ENCODE peak calls at places on chromosome 1, in seven cellular contexts. One of them, this sample, is unnamed.

GRCh38 chr1:108708726-108709660 is 3.7 kb upstream of the FNDC7 start:
- DNase-seq in aorta: peak
- DNase-seq in skeletal muscle cell: peak
- DNase-seq in endothelial cell: no peak
- DNase-seq in endodermal cell: peak
- DNase-seq in stimulated activated CD4-positive, alpha-beta T cell treated with anti-CD3 and anti-CD28 coated beads, TNF-alpha, amount 100 ng/mL, for 1 hour: peak
- DNase-seq in NCI-H2029: no peak
- DNase-seq in this sample: no peak

GRCh38 chr1:210674151-210674550 is 345.4 kb downstream of the HHAT start:
- DNase-seq in stimulated activated CD4-positive, alpha-beta T cell treated with anti-CD3 and anti-CD28 coated beads, TNF-alpha, amount 100 ng/mL, for 1 hour: no peak
- DNase-seq in endothelial cell: no peak
- DNase-seq in aorta: no peak
- DNase-seq in skeletal muscle cell: no peak
- DNase-seq in NCI-H2029: no peak
- DNase-seq in endodermal cell: no peak
- DNase-seq in this sample: no peak

GRCh38 chr1:143604887-143605286 is 366.9 kb downstream of the FAM72C start:
- DNase-seq in endothelial cell: no peak
- DNase-seq in skeletal muscle cell: no peak
- DNase-seq in aorta: no peak
- DNase-seq in NCI-H2029: no peak
- DNase-seq in endodermal cell: no peak
- DNase-seq in stimulated activated CD4-positive, alpha-beta T cell treated with anti-CD3 and anti-CD28 coated beads, TNF-alpha, amount 100 ng/mL, for 1 hour: no peak
- DNase-seq in this sample: no peak

GRCh38 chr1:176609556-176610408 is 146.8 kb downstream of the PAPPA2 start:
- DNase-seq in aorta: no peak
- DNase-seq in endothelial cell: no peak
- DNase-seq in skeletal muscle cell: peak
- DNase-seq in endodermal cell: peak
- DNase-seq in stimulated activated CD4-positive, alpha-beta T cell treated with anti-CD3 and anti-CD28 coated beads, TNF-alpha, amount 100 ng/mL, for 1 hour: no peak
- DNase-seq in NCI-H2029: no peak
- DNase-seq in this sample: no peak

GRCh38 chr1:205536759-205537361 is 32.4 kb downstream of the CDK18 start:
- DNase-seq in aorta: peak
- DNase-seq in endothelial cell: peak
- DNase-seq in endodermal cell: peak
- DNase-seq in skeletal muscle cell: no peak
- DNase-seq in NCI-H2029: no peak
- DNase-seq in stimulated activated CD4-positive, alpha-beta T cell treated with anti-CD3 and anti-CD28 coated beads, TNF-alpha, amount 100 ng/mL, for 1 hour: no peak
- DNase-seq in this sample: no peak

GRCh38 chr1:200099040-200099439 is 71.5 kb downstream of the NR5A2 start:
- DNase-seq in stimulated activated CD4-positive, alpha-beta T cell treated with anti-CD3 and anti-CD28 coated beads, TNF-alpha, amount 100 ng/mL, for 1 hour: no peak
- DNase-seq in endothelial cell: no peak
- DNase-seq in endodermal cell: no peak
- DNase-seq in NCI-H2029: no peak
- DNase-seq in skeletal muscle cell: no peak
- DNase-seq in aorta: no peak
- DNase-seq in this sample: no peak

GRCh38 chr1:111198836-111199235 is 1.6 kb downstream of the DENND2D start:
- DNase-seq in endodermal cell: no peak
- DNase-seq in aorta: no peak
- DNase-seq in endothelial cell: no peak
- DNase-seq in NCI-H2029: no peak
- DNase-seq in stimulated activated CD4-positive, alpha-beta T cell treated with anti-CD3 and anti-CD28 coated beads, TNF-alpha, amount 100 ng/mL, for 1 hour: no peak
- DNase-seq in skeletal muscle cell: no peak
- DNase-seq in this sample: no peak

GRCh38 chr1:184740344-184740743 is 14.3 kb downstream of the EDEM3 start:
- DNase-seq in NCI-H2029: no peak
- DNase-seq in endothelial cell: no peak
- DNase-seq in skeletal muscle cell: no peak
- DNase-seq in stimulated activated CD4-positive, alpha-beta T cell treated with anti-CD3 and anti-CD28 coated beads, TNF-alpha, amount 100 ng/mL, for 1 hour: no peak
- DNase-seq in endodermal cell: no peak
- DNase-seq in aorta: no peak
- DNase-seq in this sample: no peak

GRCh38 chr1:48761986-48762385 is 14.7 kb downstream of the BEND5 start:
- DNase-seq in skeletal muscle cell: peak
- DNase-seq in endothelial cell: no peak
- DNase-seq in stimulated activated CD4-positive, alpha-beta T cell treated with anti-CD3 and anti-CD28 coated beads, TNF-alpha, amount 100 ng/mL, for 1 hour: no peak
- DNase-seq in NCI-H2029: peak
- DNase-seq in endodermal cell: no peak
- DNase-seq in aorta: no peak
- DNase-seq in this sample: no peak

GRCh38 chr1:27455166-27455811 is 34.7 kb downstream of the WASF2 start:
- DNase-seq in NCI-H2029: no peak
- DNase-seq in stimulated activated CD4-positive, alpha-beta T cell treated with anti-CD3 and anti-CD28 coated beads, TNF-alpha, amount 100 ng/mL, for 1 hour: no peak
- DNase-seq in endothelial cell: no peak
- DNase-seq in skeletal muscle cell: no peak
- DNase-seq in endodermal cell: no peak
- DNase-seq in aorta: no peak
- DNase-seq in this sample: no peak

GRCh38 chr1:2564815-2565415 is 8.7 kb downstream of the TNFRSF14 start:
- DNase-seq in endothelial cell: no peak
- DNase-seq in endodermal cell: no peak
- DNase-seq in aorta: no peak
- DNase-seq in skeletal muscle cell: no peak
- DNase-seq in NCI-H2029: no peak
- DNase-seq in stimulated activated CD4-positive, alpha-beta T cell treated with anti-CD3 and anti-CD28 coated beads, TNF-alpha, amount 100 ng/mL, for 1 hour: no peak
- DNase-seq in this sample: no peak

GRCh38 chr1:15622707-15623373 is 5.6 kb downstream of the DDI2 start:
- DNase-seq in stimulated activated CD4-positive, alpha-beta T cell treated with anti-CD3 and anti-CD28 coated beads, TNF-alpha, amount 100 ng/mL, for 1 hour: no peak
- DNase-seq in NCI-H2029: no peak
- DNase-seq in skeletal muscle cell: no peak
- DNase-seq in endothelial cell: no peak
- DNase-seq in aorta: no peak
- DNase-seq in endodermal cell: no peak
- DNase-seq in this sample: no peak

GRCh38 chr1:81183157-81183952 is 617.4 kb upstream of the ADGRL2 start:
- DNase-seq in endothelial cell: no peak
- DNase-seq in stimulated activated CD4-positive, alpha-beta T cell treated with anti-CD3 and anti-CD28 coated beads, TNF-alpha, amount 100 ng/mL, for 1 hour: no peak
- DNase-seq in skeletal muscle cell: no peak
- DNase-seq in endodermal cell: no peak
- DNase-seq in NCI-H2029: no peak
- DNase-seq in aorta: no peak
- DNase-seq in this sample: no peak

GRCh38 chr1:54815086-54815876 is 14.2 kb upstream of the TTC22 start:
- DNase-seq in endothelial cell: no peak
- DNase-seq in stimulated activated CD4-positive, alpha-beta T cell treated with anti-CD3 and anti-CD28 coated beads, TNF-alpha, amount 100 ng/mL, for 1 hour: no peak
- DNase-seq in aorta: no peak
- DNase-seq in endodermal cell: no peak
- DNase-seq in NCI-H2029: no peak
- DNase-seq in skeletal muscle cell: no peak
- DNase-seq in this sample: no peak

GRCh38 chr1:192539450-192540132 is 36.0 kb upstream of the RGS1 start:
- DNase-seq in aorta: no peak
- DNase-seq in endothelial cell: peak
- DNase-seq in NCI-H2029: no peak
- DNase-seq in stimulated activated CD4-positive, alpha-beta T cell treated with anti-CD3 and anti-CD28 coated beads, TNF-alpha, amount 100 ng/mL, for 1 hour: no peak
- DNase-seq in endodermal cell: no peak
- DNase-seq in skeletal muscle cell: peak
- DNase-seq in this sample: no peak

GRCh38 chr1:47646676-47647075 is 208.8 kb downstream of the FOXD2 start:
- DNase-seq in aorta: no peak
- DNase-seq in stimulated activated CD4-positive, alpha-beta T cell treated with anti-CD3 and anti-CD28 coated beads, TNF-alpha, amount 100 ng/mL, for 1 hour: no peak
- DNase-seq in endothelial cell: no peak
- DNase-seq in NCI-H2029: no peak
- DNase-seq in endodermal cell: no peak
- DNase-seq in skeletal muscle cell: no peak
- DNase-seq in this sample: no peak

GRCh38 chr1:91608876-91609275 is 108.2 kb downstream of the CDC7 start:
- DNase-seq in skeletal muscle cell: peak
- DNase-seq in endodermal cell: no peak
- DNase-seq in endothelial cell: no peak
- DNase-seq in aorta: no peak
- DNase-seq in NCI-H2029: no peak
- DNase-seq in stimulated activated CD4-positive, alpha-beta T cell treated with anti-CD3 and anti-CD28 coated beads, TNF-alpha, amount 100 ng/mL, for 1 hour: no peak
- DNase-seq in this sample: no peak

GRCh38 chr1:153549741-153550397 is 811 bp upstream of the S100A3 start:
- DNase-seq in skeletal muscle cell: no peak
- DNase-seq in stimulated activated CD4-positive, alpha-beta T cell treated with anti-CD3 and anti-CD28 coated beads, TNF-alpha, amount 100 ng/mL, for 1 hour: no peak
- DNase-seq in NCI-H2029: no peak
- DNase-seq in aorta: peak
- DNase-seq in endothelial cell: no peak
- DNase-seq in endodermal cell: peak
- DNase-seq in this sample: no peak

GRCh38 chr1:201374376-201374775 is 3.1 kb downstream of the TNNT2 start:
- DNase-seq in skeletal muscle cell: no peak
- DNase-seq in endodermal cell: no peak
- DNase-seq in aorta: no peak
- DNase-seq in endothelial cell: no peak
- DNase-seq in stimulated activated CD4-positive, alpha-beta T cell treated with anti-CD3 and anti-CD28 coated beads, TNF-alpha, amount 100 ng/mL, for 1 hour: no peak
- DNase-seq in NCI-H2029: peak
- DNase-seq in this sample: no peak

GRCh38 chr1:167648252-167648849 is 18.3 kb downstream of the RCSD1 start:
- DNase-seq in endodermal cell: no peak
- DNase-seq in skeletal muscle cell: no peak
- DNase-seq in stimulated activated CD4-positive, alpha-beta T cell treated with anti-CD3 and anti-CD28 coated beads, TNF-alpha, amount 100 ng/mL, for 1 hour: no peak
- DNase-seq in aorta: no peak
- DNase-seq in NCI-H2029: no peak
- DNase-seq in endothelial cell: no peak
- DNase-seq in this sample: no peak

GRCh38 chr1:16248007-16248436 is 11.0 kb upstream of the CPLANE2 start:
- DNase-seq in stimulated activated CD4-positive, alpha-beta T cell treated with anti-CD3 and anti-CD28 coated beads, TNF-alpha, amount 100 ng/mL, for 1 hour: no peak
- DNase-seq in NCI-H2029: no peak
- DNase-seq in aorta: no peak
- DNase-seq in endothelial cell: no peak
- DNase-seq in skeletal muscle cell: no peak
- DNase-seq in endodermal cell: no peak
- DNase-seq in this sample: no peak

GRCh38 chr1:74436078-74436477 is 76.3 kb downstream of the LRRC53 start:
- DNase-seq in endothelial cell: no peak
- DNase-seq in aorta: no peak
- DNase-seq in endodermal cell: no peak
- DNase-seq in NCI-H2029: no peak
- DNase-seq in stimulated activated CD4-positive, alpha-beta T cell treated with anti-CD3 and anti-CD28 coated beads, TNF-alpha, amount 100 ng/mL, for 1 hour: no peak
- DNase-seq in skeletal muscle cell: no peak
- DNase-seq in this sample: no peak

GRCh38 chr1:51990478-51990965 is at the start of gene RAB3B:
- DNase-seq in stimulated activated CD4-positive, alpha-beta T cell treated with anti-CD3 and anti-CD28 coated beads, TNF-alpha, amount 100 ng/mL, for 1 hour: peak
- DNase-seq in aorta: peak
- DNase-seq in skeletal muscle cell: no peak
- DNase-seq in endothelial cell: peak
- DNase-seq in endodermal cell: peak
- DNase-seq in NCI-H2029: peak
- DNase-seq in this sample: peak

GRCh38 chr1:47491341-47491753 is 53.5 kb downstream of the FOXD2 start:
- DNase-seq in skeletal muscle cell: no peak
- DNase-seq in aorta: no peak
- DNase-seq in endodermal cell: peak
- DNase-seq in stimulated activated CD4-positive, alpha-beta T cell treated with anti-CD3 and anti-CD28 coated beads, TNF-alpha, amount 100 ng/mL, for 1 hour: no peak
- DNase-seq in NCI-H2029: no peak
- DNase-seq in endothelial cell: no peak
- DNase-seq in this sample: no peak

GRCh38 chr1:114331936-114332335 is 178.3 kb upstream of the SYT6 start:
- DNase-seq in NCI-H2029: no peak
- DNase-seq in endothelial cell: no peak
- DNase-seq in aorta: no peak
- DNase-seq in stimulated activated CD4-positive, alpha-beta T cell treated with anti-CD3 and anti-CD28 coated beads, TNF-alpha, amount 100 ng/mL, for 1 hour: no peak
- DNase-seq in skeletal muscle cell: no peak
- DNase-seq in endodermal cell: no peak
- DNase-seq in this sample: no peak

GRCh38 chr1:68801440-68801839 is 304.6 kb upstream of the DEPDC1 start:
- DNase-seq in endodermal cell: no peak
- DNase-seq in NCI-H2029: no peak
- DNase-seq in endothelial cell: no peak
- DNase-seq in aorta: no peak
- DNase-seq in stimulated activated CD4-positive, alpha-beta T cell treated with anti-CD3 and anti-CD28 coated beads, TNF-alpha, amount 100 ng/mL, for 1 hour: no peak
- DNase-seq in skeletal muscle cell: no peak
- DNase-seq in this sample: no peak

GRCh38 chr1:222171005-222171404 is 376.9 kb downstream of the HHIPL2 start:
- DNase-seq in aorta: no peak
- DNase-seq in endothelial cell: no peak
- DNase-seq in skeletal muscle cell: peak
- DNase-seq in NCI-H2029: peak
- DNase-seq in stimulated activated CD4-positive, alpha-beta T cell treated with anti-CD3 and anti-CD28 coated beads, TNF-alpha, amount 100 ng/mL, for 1 hour: no peak
- DNase-seq in endodermal cell: peak
- DNase-seq in this sample: peak

GRCh38 chr1:201505505-201505893 is 1.4 kb downstream of the CSRP1 start:
- DNase-seq in endodermal cell: peak
- DNase-seq in endothelial cell: peak
- DNase-seq in skeletal muscle cell: no peak
- DNase-seq in NCI-H2029: peak
- DNase-seq in stimulated activated CD4-positive, alpha-beta T cell treated with anti-CD3 and anti-CD28 coated beads, TNF-alpha, amount 100 ng/mL, for 1 hour: no peak
- DNase-seq in aorta: peak
- DNase-seq in this sample: no peak

GRCh38 chr1:145879775-145880174 is 5.9 kb downstream of the ANKRD35 start:
- DNase-seq in endodermal cell: no peak
- DNase-seq in endothelial cell: no peak
- DNase-seq in stimulated activated CD4-positive, alpha-beta T cell treated with anti-CD3 and anti-CD28 coated beads, TNF-alpha, amount 100 ng/mL, for 1 hour: no peak
- DNase-seq in NCI-H2029: peak
- DNase-seq in aorta: no peak
- DNase-seq in skeletal muscle cell: no peak
- DNase-seq in this sample: no peak

GRCh38 chr1:211698161-211699026 is 23.0 kb upstream of the NEK2 start:
- DNase-seq in stimulated activated CD4-positive, alpha-beta T cell treated with anti-CD3 and anti-CD28 coated beads, TNF-alpha, amount 100 ng/mL, for 1 hour: peak
- DNase-seq in aorta: peak
- DNase-seq in endodermal cell: peak
- DNase-seq in NCI-H2029: peak
- DNase-seq in endothelial cell: peak
- DNase-seq in skeletal muscle cell: no peak
- DNase-seq in this sample: no peak

GRCh38 chr1:234724517-234725176 is 114.7 kb upstream of the IRF2BP2 start:
- DNase-seq in stimulated activated CD4-positive, alpha-beta T cell treated with anti-CD3 and anti-CD28 coated beads, TNF-alpha, amount 100 ng/mL, for 1 hour: no peak
- DNase-seq in skeletal muscle cell: no peak
- DNase-seq in endothelial cell: peak
- DNase-seq in endodermal cell: peak
- DNase-seq in aorta: peak
- DNase-seq in NCI-H2029: peak
- DNase-seq in this sample: peak

GRCh38 chr1:202014915-202015676 is 4.7 kb downstream of the ELF3 start:
- DNase-seq in endodermal cell: no peak
- DNase-seq in NCI-H2029: no peak
- DNase-seq in skeletal muscle cell: no peak
- DNase-seq in stimulated activated CD4-positive, alpha-beta T cell treated with anti-CD3 and anti-CD28 coated beads, TNF-alpha, amount 100 ng/mL, for 1 hour: no peak
- DNase-seq in aorta: no peak
- DNase-seq in endothelial cell: no peak
- DNase-seq in this sample: no peak

GRCh38 chr1:35884934-35885333 is 1.9 kb downstream of the AGO1 start:
- DNase-seq in endothelial cell: no peak
- DNase-seq in skeletal muscle cell: no peak
- DNase-seq in aorta: no peak
- DNase-seq in NCI-H2029: no peak
- DNase-seq in endodermal cell: no peak
- DNase-seq in stimulated activated CD4-positive, alpha-beta T cell treated with anti-CD3 and anti-CD28 coated beads, TNF-alpha, amount 100 ng/mL, for 1 hour: no peak
- DNase-seq in this sample: no peak

GRCh38 chr1:203521071-203521794 is 27.3 kb downstream of the OPTC start:
- DNase-seq in skeletal muscle cell: no peak
- DNase-seq in stimulated activated CD4-positive, alpha-beta T cell treated with anti-CD3 and anti-CD28 coated beads, TNF-alpha, amount 100 ng/mL, for 1 hour: no peak
- DNase-seq in aorta: no peak
- DNase-seq in NCI-H2029: peak
- DNase-seq in endothelial cell: no peak
- DNase-seq in endodermal cell: peak
- DNase-seq in this sample: no peak

GRCh38 chr1:109370712-109371270 is 26.9 kb downstream of the SORT1 start:
- DNase-seq in aorta: no peak
- DNase-seq in endothelial cell: no peak
- DNase-seq in stimulated activated CD4-positive, alpha-beta T cell treated with anti-CD3 and anti-CD28 coated beads, TNF-alpha, amount 100 ng/mL, for 1 hour: no peak
- DNase-seq in skeletal muscle cell: peak
- DNase-seq in NCI-H2029: no peak
- DNase-seq in endodermal cell: no peak
- DNase-seq in this sample: no peak

GRCh38 chr1:31904339-31905092 is 33.7 kb downstream of the PTP4A2 start:
- DNase-seq in endodermal cell: no peak
- DNase-seq in NCI-H2029: no peak
- DNase-seq in endothelial cell: no peak
- DNase-seq in skeletal muscle cell: peak
- DNase-seq in aorta: peak
- DNase-seq in stimulated activated CD4-positive, alpha-beta T cell treated with anti-CD3 and anti-CD28 coated beads, TNF-alpha, amount 100 ng/mL, for 1 hour: no peak
- DNase-seq in this sample: no peak

GRCh38 chr1:174068000-174068399 is 45.8 kb upstream of the RC3H1 start:
- DNase-seq in endothelial cell: no peak
- DNase-seq in skeletal muscle cell: no peak
- DNase-seq in endodermal cell: no peak
- DNase-seq in aorta: no peak
- DNase-seq in NCI-H2029: no peak
- DNase-seq in stimulated activated CD4-positive, alpha-beta T cell treated with anti-CD3 and anti-CD28 coated beads, TNF-alpha, amount 100 ng/mL, for 1 hour: no peak
- DNase-seq in this sample: no peak

GRCh38 chr1:201783572-201783971 is 45.4 kb upstream of the IPO9 start:
- DNase-seq in endothelial cell: no peak
- DNase-seq in NCI-H2029: no peak
- DNase-seq in stimulated activated CD4-positive, alpha-beta T cell treated with anti-CD3 and anti-CD28 coated beads, TNF-alpha, amount 100 ng/mL, for 1 hour: no peak
- DNase-seq in endodermal cell: no peak
- DNase-seq in skeletal muscle cell: no peak
- DNase-seq in aorta: no peak
- DNase-seq in this sample: no peak

This sample was measured in LNCaP clone FGC.